ENCODE peak calls at places on chromosomes 1 and 21, in four cellular contexts. B, J, O and C are unnamed samples.
A peak's percentile ranks its signal among the peaks of the same experiment; 100 is the strongest.

GRCh38 chr21:38753114-38754100 is 52.3 kb upstream of the ETS2 start:
- DNase-seq in B (no peak), O (no peak), J (no peak), C (no peak)

GRCh38 chr1:27773732-27774445 is 870 bp downstream of the STX12 start:
- DNase-seq in O (no peak), J (no peak), B (no peak), C (no peak)

GRCh38 chr21:29299906-29300546 is 1.3 kb downstream of the BACH1 start:
- DNase-seq in O (peak; percentile 87), J (peak; percentile 15), B (peak; percentile 64), C (peak; percentile 10)

GRCh38 chr1:154747841-154748766 is 122.0 kb downstream of the KCNN3 start:
- DNase-seq in J (no peak), O (no peak), B (no peak), C (no peak)

GRCh38 chr1:184906771-184907170 is 67.5 kb downstream of the NIBAN1 start:
- DNase-seq in J (no peak), B (no peak), O (no peak), C (no peak)

GRCh38 chr1:101407505-101408211 is 170.8 kb downstream of the S1PR1 start:
- DNase-seq in O (no peak), B (no peak), J (no peak), C (no peak)

GRCh38 chr1:109579496-109579895 is 31.1 kb downstream of the GNAI3 start:
- DNase-seq in J (no peak), B (no peak), O (no peak), C (no peak)

GRCh38 chr21:44846201-44846484 is 27.3 kb downstream of the PTTG1IP start:
- DNase-seq in J (no peak), O (no peak), B (no peak), C (no peak)

GRCh38 chr21:21045538-21045937 is 47.3 kb downstream of the NCAM2 start:
- DNase-seq in O (no peak), J (no peak), B (no peak), C (no peak)

GRCh38 chr21:35811115-35811806 is 249.1 kb downstream of the SETD4 start:
- DNase-seq in O (no peak), J (no peak), B (no peak), C (no peak)

GRCh38 chr1:207156095-207156494 is 52.1 kb downstream of the C4BPA start:
- DNase-seq in B (no peak), J (no peak), O (no peak), C (no peak)

GRCh38 chr1:153774780-153775431 is at the start of gene SLC27A3:
- DNase-seq in B (peak; percentile 83), J (peak; percentile 27), O (no peak), C (no peak)

GRCh38 chr1:158607296-158607695 is 2.2 kb downstream of the OR10Z1 start:
- DNase-seq in J (no peak), B (no peak), O (no peak), C (no peak)

DNA sequence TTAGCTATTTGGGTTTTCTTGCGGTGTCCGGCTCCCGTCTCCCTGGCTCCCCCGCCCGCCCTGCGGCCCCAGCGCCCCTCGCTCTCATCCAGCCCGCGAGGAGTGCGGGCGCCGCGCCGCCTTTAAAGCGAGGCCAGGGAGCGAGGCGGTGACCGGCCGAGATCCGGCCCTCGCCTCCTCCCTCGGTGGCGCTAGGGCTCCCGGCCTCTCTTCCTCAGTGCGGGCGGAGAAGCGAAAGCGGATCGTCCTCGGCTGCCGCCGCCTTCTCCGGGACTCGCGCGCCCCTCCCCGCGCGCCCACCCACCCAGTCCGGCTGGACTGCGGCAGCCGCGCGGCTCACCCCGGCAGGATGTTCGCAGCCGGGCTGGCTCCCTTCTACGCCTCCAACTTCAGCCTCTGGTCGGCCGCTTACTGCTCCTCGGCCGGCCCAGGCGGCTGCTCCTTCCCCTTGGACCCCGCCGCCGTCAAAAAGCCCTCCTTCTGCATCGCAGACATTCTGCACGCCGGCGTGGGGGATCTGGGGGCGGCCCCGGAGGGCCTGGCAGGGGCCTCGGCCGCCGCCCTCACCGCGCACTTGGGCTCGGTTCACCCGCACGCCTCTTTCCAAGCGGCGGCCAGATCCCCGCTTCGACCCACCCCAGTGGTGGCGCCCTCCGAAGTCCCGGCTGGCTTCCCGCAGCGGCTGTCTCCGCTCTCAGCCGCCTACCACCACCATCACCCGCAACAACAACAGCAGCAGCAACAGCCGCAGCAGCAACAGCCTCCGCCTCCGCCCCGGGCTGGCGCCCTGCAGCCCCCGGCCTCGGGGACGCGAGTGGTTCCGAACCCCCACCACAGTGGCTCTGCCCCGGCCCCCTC is 495 bp downstream of the HLX start:
- DNase-seq in O (no peak), B (peak; percentile 58), J (no peak), C (no peak)
- H3K27ac ChIP-seq in O (no peak overlapping the region), B (peak overlapping the region; percentile 66), J (peak overlapping the region; percentile 36), C (no peak overlapping the region)

GRCh38 chr1:220077887-220078286 is 11.7 kb downstream of the BPNT1 start:
- DNase-seq in O (no peak), B (no peak), J (no peak), C (no peak)
- TF ChIP-seq TCF7L2 in O (no peak), B (no peak), J (no peak), C (no peak)

GRCh38 chr1:6271001-6271400 is 10.1 kb upstream of the GPR153 start:
- DNase-seq in O (no peak), B (no peak), J (no peak), C (no peak)

GRCh38 chr1:6269997-6270401 is 9.1 kb upstream of the GPR153 start:
- DNase-seq in O (no peak), B (no peak), J (no peak), C (no peak)

GRCh38 chr1:6268431-6268830 is 7.5 kb upstream of the GPR153 start:
- DNase-seq in O (no peak), B (no peak), J (no peak), C (no peak)

GRCh38 chr1:6270432-6270831 is 9.5 kb upstream of the GPR153 start:
- DNase-seq in J (no peak), O (no peak), B (no peak), C (no peak)

GRCh38 chr1:6269271-6269996 is 8.5 kb upstream of the GPR153 start:
- DNase-seq in O (no peak), J (no peak), B (no peak), C (no peak)
- H3K27ac ChIP-seq in O (no peak overlapping the region), J (no peak overlapping the region), B (no peak overlapping the region), C (no peak overlapping the region)

GRCh38 chr1:26582836-26583460 is 53.4 kb downstream of the RPS6KA1 start:
- DNase-seq in B (no peak), J (no peak), O (no peak), C (no peak)
- TF ChIP-seq TCF7L2 in B (no peak), J (no peak), O (no peak), C (no peak)

DNA sequence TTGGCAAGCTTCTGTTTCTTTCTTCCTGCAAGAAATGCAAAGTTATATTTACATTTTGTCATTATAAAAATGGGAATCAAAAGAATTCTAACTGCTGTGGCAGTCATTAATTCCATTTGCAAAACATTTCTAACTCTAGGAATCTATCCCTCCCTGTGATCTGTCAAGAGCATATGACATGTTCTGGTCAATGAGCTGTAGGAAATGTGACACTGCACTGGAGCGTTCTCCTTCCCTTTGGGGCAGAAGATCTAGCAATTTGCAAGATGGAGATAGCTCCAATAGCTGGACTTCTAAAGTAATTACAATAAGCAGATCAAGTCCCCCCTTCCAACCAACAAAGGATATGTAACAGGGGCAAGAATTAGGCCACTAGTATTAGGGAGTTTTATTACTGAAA is 6.3 kb downstream of the TOMM20 start:
- DNase-seq in J (no peak), O (no peak), B (no peak), C (no peak)
- H3K27ac ChIP-seq in J (no peak overlapping the region), O (no peak overlapping the region), B (no peak overlapping the region), C (no peak overlapping the region)

DNA sequence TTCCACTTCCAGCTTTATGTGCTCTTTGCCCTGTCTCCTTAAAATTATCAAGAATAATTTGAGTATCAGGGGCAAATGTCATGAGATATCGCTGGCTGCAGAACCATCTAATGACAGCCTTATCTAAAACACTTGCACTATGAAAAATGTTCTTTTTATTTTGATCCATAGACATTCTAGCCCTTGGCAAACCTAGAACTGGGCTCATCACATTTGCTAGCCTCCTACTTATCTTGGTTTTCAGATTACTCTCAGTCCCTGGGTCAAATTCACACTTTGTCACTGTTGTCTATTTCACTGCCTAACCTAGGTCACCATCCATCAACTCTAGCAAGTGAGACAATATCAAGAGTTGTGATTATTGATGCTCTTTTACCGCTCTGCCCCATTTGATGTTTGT is 59.9 kb upstream of the IPO9 start:
- DNase-seq in J (no peak), B (no peak), O (no peak), C (no peak)
- TF ChIP-seq TCF7L2 in J (no peak), B (no peak), O (no peak), C (no peak)